ENCODE peak calls at places on chromosomes 12 and 14, in eight cellular contexts. One of them, this sample, is unnamed.

GRCh38 chr12:52890417-52890816 is 14.5 kb downstream of the KRT8 start:
- DNase-seq in nephron progenitor cell: no peak
- DNase-seq in ascending aorta: no peak
- DNase-seq in epithelial cell of proximal tubule: no peak
- DNase-seq in lung: no peak
- DNase-seq in keratinocyte: no peak
- DNase-seq in fibroblast of mammary gland: no peak
- DNase-seq in A549: peak
- DNase-seq in this sample: no peak

GRCh38 chr12:56955631-56956256 is 1.7 kb downstream of the RDH16 start:
- DNase-seq in nephron progenitor cell: no peak
- DNase-seq in ascending aorta: no peak
- DNase-seq in epithelial cell of proximal tubule: no peak
- DNase-seq in lung: no peak
- DNase-seq in keratinocyte: no peak
- DNase-seq in fibroblast of mammary gland: peak
- DNase-seq in A549: peak
- DNase-seq in this sample: no peak

GRCh38 chr14:54364555-54365415 is 32.0 kb upstream of the CDKN3 start:
- DNase-seq in nephron progenitor cell: no peak
- DNase-seq in ascending aorta: peak
- DNase-seq in epithelial cell of proximal tubule: peak
- DNase-seq in lung: no peak
- DNase-seq in keratinocyte: no peak
- DNase-seq in fibroblast of mammary gland: peak
- DNase-seq in A549: no peak
- DNase-seq in this sample: no peak

GRCh38 chr12:104738371-104738710 is 219.7 kb downstream of the SLC41A2 start:
- DNase-seq in nephron progenitor cell: no peak
- DNase-seq in ascending aorta: no peak
- DNase-seq in epithelial cell of proximal tubule: no peak
- DNase-seq in lung: no peak
- DNase-seq in keratinocyte: no peak
- DNase-seq in fibroblast of mammary gland: no peak
- DNase-seq in A549: no peak
- DNase-seq in this sample: no peak

GRCh38 chr12:41345071-41345470 is 157.0 kb downstream of the PDZRN4 start:
- DNase-seq in nephron progenitor cell: no peak
- DNase-seq in ascending aorta: no peak
- DNase-seq in epithelial cell of proximal tubule: no peak
- DNase-seq in lung: no peak
- DNase-seq in keratinocyte: no peak
- DNase-seq in fibroblast of mammary gland: no peak
- DNase-seq in A549: no peak
- DNase-seq in this sample: no peak

GRCh38 chr14:49828640-49829039 is 23.9 kb downstream of the NEMF start:
- DNase-seq in nephron progenitor cell: no peak
- DNase-seq in ascending aorta: no peak
- DNase-seq in epithelial cell of proximal tubule: no peak
- DNase-seq in lung: no peak
- DNase-seq in keratinocyte: no peak
- DNase-seq in fibroblast of mammary gland: no peak
- DNase-seq in A549: no peak
- DNase-seq in this sample: no peak

GRCh38 chr12:42524716-42525115 is 64.8 kb downstream of the PRICKLE1 start:
- DNase-seq in nephron progenitor cell: no peak
- DNase-seq in ascending aorta: no peak
- DNase-seq in epithelial cell of proximal tubule: no peak
- DNase-seq in lung: no peak
- DNase-seq in keratinocyte: no peak
- DNase-seq in fibroblast of mammary gland: peak
- DNase-seq in A549: no peak
- DNase-seq in this sample: no peak

GRCh38 chr12:21538259-21538658 is 12.2 kb downstream of the SPX start:
- DNase-seq in nephron progenitor cell: no peak
- DNase-seq in ascending aorta: no peak
- DNase-seq in epithelial cell of proximal tubule: no peak
- DNase-seq in lung: no peak
- DNase-seq in keratinocyte: no peak
- DNase-seq in fibroblast of mammary gland: peak
- DNase-seq in A549: no peak
- DNase-seq in this sample: no peak

GRCh38 chr12:89832336-89832735 is 123.7 kb upstream of the ATP2B1 start:
- DNase-seq in nephron progenitor cell: no peak
- DNase-seq in ascending aorta: no peak
- DNase-seq in epithelial cell of proximal tubule: no peak
- DNase-seq in lung: no peak
- DNase-seq in keratinocyte: no peak
- DNase-seq in fibroblast of mammary gland: no peak
- DNase-seq in A549: peak
- DNase-seq in this sample: no peak

GRCh38 chr14:25953532-25954144 is 644.2 kb downstream of the NOVA1 start:
- DNase-seq in nephron progenitor cell: no peak
- DNase-seq in ascending aorta: no peak
- DNase-seq in epithelial cell of proximal tubule: no peak
- DNase-seq in lung: no peak
- DNase-seq in keratinocyte: no peak
- DNase-seq in fibroblast of mammary gland: peak
- DNase-seq in A549: no peak
- DNase-seq in this sample: no peak

GRCh38 chr14:20332946-20333782 is at the start of gene CCNB1IP1:
- DNase-seq in nephron progenitor cell: peak
- DNase-seq in ascending aorta: peak
- DNase-seq in epithelial cell of proximal tubule: peak
- DNase-seq in lung: peak
- DNase-seq in keratinocyte: peak
- DNase-seq in fibroblast of mammary gland: peak
- DNase-seq in A549: peak
- DNase-seq in this sample: peak

GRCh38 chr14:20329355-20329754 is 3.7 kb downstream of the CCNB1IP1 start:
- DNase-seq in nephron progenitor cell: no peak
- DNase-seq in ascending aorta: no peak
- DNase-seq in epithelial cell of proximal tubule: no peak
- DNase-seq in lung: no peak
- DNase-seq in keratinocyte: no peak
- DNase-seq in fibroblast of mammary gland: no peak
- DNase-seq in A549: no peak
- DNase-seq in this sample: no peak

GRCh38 chr14:20332386-20332945 is 613 bp downstream of the CCNB1IP1 start:
- DNase-seq in nephron progenitor cell: no peak
- DNase-seq in ascending aorta: no peak
- DNase-seq in epithelial cell of proximal tubule: no peak
- DNase-seq in lung: no peak
- DNase-seq in keratinocyte: no peak
- DNase-seq in fibroblast of mammary gland: no peak
- DNase-seq in A549: no peak
- DNase-seq in this sample: no peak

GRCh38 chr14:20331048-20331613 is 1.9 kb downstream of the CCNB1IP1 start:
- DNase-seq in nephron progenitor cell: no peak
- DNase-seq in ascending aorta: no peak
- DNase-seq in epithelial cell of proximal tubule: no peak
- DNase-seq in lung: no peak
- DNase-seq in keratinocyte: no peak
- DNase-seq in fibroblast of mammary gland: no peak
- DNase-seq in A549: no peak
- DNase-seq in this sample: no peak

DNA sequence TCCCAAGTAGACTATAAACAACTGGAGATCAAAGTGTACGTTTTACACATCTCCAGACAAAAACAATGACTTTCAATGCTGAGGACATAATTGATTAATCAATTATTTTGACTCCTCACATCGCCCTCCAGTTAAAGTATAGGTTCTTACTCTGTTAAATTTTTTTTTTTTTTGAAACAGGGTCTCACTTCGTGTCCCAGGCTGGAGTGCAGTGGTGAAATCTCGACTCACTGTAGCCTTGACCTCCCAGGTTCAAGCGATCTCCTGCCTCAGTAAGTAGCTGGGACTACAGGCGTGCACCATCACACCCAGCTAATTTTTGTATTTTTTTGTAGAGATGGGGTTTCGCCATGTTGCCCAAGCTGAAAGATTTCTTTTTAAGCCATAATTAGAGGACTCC is 938 bp upstream of the CCNB1IP1 start:
- DNase-seq in nephron progenitor cell: no peak
- DNase-seq in ascending aorta: no peak
- DNase-seq in epithelial cell of proximal tubule: no peak
- DNase-seq in lung: no peak
- DNase-seq in keratinocyte: no peak
- DNase-seq in fibroblast of mammary gland: no peak
- DNase-seq in A549: no peak
- DNase-seq in this sample: no peak
- TF ChIP-seq CTCF in nephron progenitor cell: no peak
- TF ChIP-seq CTCF in ascending aorta: no peak
- TF ChIP-seq CTCF in epithelial cell of proximal tubule: no peak
- TF ChIP-seq CTCF in lung: no peak
- TF ChIP-seq CTCF in keratinocyte: no peak
- TF ChIP-seq CTCF in fibroblast of mammary gland: no peak
- TF ChIP-seq CTCF in A549: no peak
- TF ChIP-seq CTCF in this sample: no peak

GRCh38 chr12:48851883-48852733 is at the start of gene DDX23:
- DNase-seq in nephron progenitor cell: peak
- DNase-seq in ascending aorta: peak
- DNase-seq in epithelial cell of proximal tubule: peak
- DNase-seq in lung: peak
- DNase-seq in keratinocyte: peak
- DNase-seq in fibroblast of mammary gland: peak
- DNase-seq in A549: peak
- DNase-seq in this sample: peak
- TF ChIP-seq CTCF in nephron progenitor cell: no peak
- TF ChIP-seq CTCF in ascending aorta: no peak
- TF ChIP-seq CTCF in epithelial cell of proximal tubule: no peak
- TF ChIP-seq CTCF in lung: no peak
- TF ChIP-seq CTCF in keratinocyte: no peak
- TF ChIP-seq CTCF in fibroblast of mammary gland: no peak
- TF ChIP-seq CTCF in A549: no peak
- TF ChIP-seq CTCF in this sample: no peak

GRCh38 chr12:113826805-113827204 is 139.3 kb downstream of the RBM19 start:
- DNase-seq in nephron progenitor cell: no peak
- DNase-seq in ascending aorta: no peak
- DNase-seq in epithelial cell of proximal tubule: no peak
- DNase-seq in lung: no peak
- DNase-seq in keratinocyte: no peak
- DNase-seq in fibroblast of mammary gland: no peak
- DNase-seq in A549: no peak
- DNase-seq in this sample: no peak
- TF ChIP-seq CTCF in nephron progenitor cell: no peak
- TF ChIP-seq CTCF in ascending aorta: no peak
- TF ChIP-seq CTCF in epithelial cell of proximal tubule: peak
- TF ChIP-seq CTCF in lung: no peak
- TF ChIP-seq CTCF in keratinocyte: no peak
- TF ChIP-seq CTCF in fibroblast of mammary gland: no peak
- TF ChIP-seq CTCF in A549: no peak
- TF ChIP-seq CTCF in this sample: peak

DNA sequence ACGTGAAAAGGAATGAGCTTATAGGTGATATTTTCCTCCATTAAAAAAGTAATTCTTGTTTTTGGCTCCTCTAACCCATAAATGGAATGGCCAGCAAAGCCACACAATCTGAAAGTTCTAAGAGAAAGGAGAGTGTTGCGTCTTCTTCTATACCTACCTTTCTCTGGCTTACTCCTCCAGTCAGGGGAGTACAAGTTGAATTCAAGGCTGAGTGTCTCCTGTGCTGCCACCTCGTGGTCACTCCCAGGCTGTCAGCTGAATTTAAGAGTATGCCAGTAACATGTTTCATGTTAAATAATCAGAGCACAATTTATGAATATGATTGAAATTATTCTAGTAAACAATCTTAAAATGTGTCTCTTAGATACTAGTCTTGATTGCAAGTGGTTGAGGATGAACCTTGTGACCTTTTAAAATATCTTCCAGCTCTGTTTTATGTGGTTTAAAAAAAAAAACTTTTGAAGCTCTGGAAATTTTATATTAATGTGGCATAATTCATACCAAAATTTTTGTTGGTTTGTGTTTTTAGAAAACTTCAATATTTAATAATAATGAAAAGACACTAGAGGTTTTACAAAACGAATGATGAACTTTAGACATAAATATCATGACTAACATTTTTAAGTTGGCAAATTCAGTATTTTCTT is 31.7 kb downstream of the PTHLH start:
- DNase-seq in nephron progenitor cell: peak
- DNase-seq in ascending aorta: peak
- DNase-seq in epithelial cell of proximal tubule: peak
- DNase-seq in lung: peak
- DNase-seq in keratinocyte: no peak
- DNase-seq in fibroblast of mammary gland: peak
- DNase-seq in A549: peak
- DNase-seq in this sample: peak
- TF ChIP-seq CTCF in nephron progenitor cell: peak
- TF ChIP-seq CTCF in ascending aorta: peak
- TF ChIP-seq CTCF in epithelial cell of proximal tubule: peak
- TF ChIP-seq CTCF in lung: peak
- TF ChIP-seq CTCF in keratinocyte: peak
- TF ChIP-seq CTCF in fibroblast of mammary gland: peak
- TF ChIP-seq CTCF in A549: peak
- TF ChIP-seq CTCF in this sample: peak

DNA sequence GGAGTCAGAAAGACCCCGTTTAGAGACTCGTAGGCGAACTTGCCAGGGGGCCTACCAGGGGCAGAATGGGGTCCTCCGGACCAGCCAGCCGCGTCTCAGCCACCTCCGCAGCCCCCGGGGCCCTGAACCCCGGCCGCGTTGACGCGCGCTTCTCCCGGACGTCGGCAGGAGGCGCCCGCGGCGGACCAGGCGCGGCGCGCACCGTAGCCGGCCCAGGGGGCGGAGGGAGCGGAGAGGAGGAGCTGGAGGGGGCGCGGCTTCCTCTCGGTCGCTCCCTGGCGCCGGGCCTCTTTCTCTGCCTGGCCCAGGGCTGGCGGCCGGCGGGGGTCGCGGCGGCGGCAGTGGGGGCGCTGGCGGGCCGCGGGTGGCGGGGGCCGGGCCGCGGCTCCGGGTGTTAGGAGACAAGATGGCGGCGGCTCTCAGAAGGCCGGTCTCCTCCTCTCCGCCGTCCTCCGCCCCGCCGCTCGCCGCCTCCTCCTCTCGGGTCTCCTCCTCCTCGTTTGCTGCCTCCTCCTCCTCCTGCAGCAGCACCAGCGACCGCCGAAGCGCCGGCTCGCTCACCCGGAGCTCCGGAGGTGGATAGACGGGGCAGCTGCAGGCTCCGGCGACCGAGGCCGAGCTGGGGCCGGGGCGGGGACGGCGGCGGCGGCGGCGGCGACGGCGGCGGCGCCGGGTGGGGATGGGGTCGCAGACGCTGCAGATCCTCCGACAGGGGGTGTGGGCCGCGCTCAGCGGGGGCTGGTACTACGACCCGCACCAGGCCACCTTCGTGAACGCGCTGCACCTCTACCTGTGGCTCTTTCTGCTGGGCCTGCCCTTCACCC is at the start of gene PCNX1:
- DNase-seq in nephron progenitor cell: peak
- DNase-seq in ascending aorta: peak
- DNase-seq in epithelial cell of proximal tubule: no peak
- DNase-seq in lung: peak
- DNase-seq in keratinocyte: no peak
- DNase-seq in fibroblast of mammary gland: peak
- DNase-seq in A549: peak
- DNase-seq in this sample: peak
- TF ChIP-seq CTCF in nephron progenitor cell: peak
- TF ChIP-seq CTCF in ascending aorta: peak
- TF ChIP-seq CTCF in epithelial cell of proximal tubule: peak
- TF ChIP-seq CTCF in lung: peak
- TF ChIP-seq CTCF in keratinocyte: peak
- TF ChIP-seq CTCF in fibroblast of mammary gland: no peak
- TF ChIP-seq CTCF in A549: peak
- TF ChIP-seq CTCF in this sample: peak

GRCh38 chr12:25583545-25583944 is 30.5 kb upstream of the LMNTD1 start:
- DNase-seq in nephron progenitor cell: no peak
- DNase-seq in ascending aorta: no peak
- DNase-seq in epithelial cell of proximal tubule: no peak
- DNase-seq in lung: no peak
- DNase-seq in keratinocyte: no peak
- DNase-seq in fibroblast of mammary gland: peak
- DNase-seq in A549: peak
- DNase-seq in this sample: no peak
- TF ChIP-seq CTCF in nephron progenitor cell: no peak
- TF ChIP-seq CTCF in ascending aorta: no peak
- TF ChIP-seq CTCF in epithelial cell of proximal tubule: peak
- TF ChIP-seq CTCF in lung: no peak
- TF ChIP-seq CTCF in keratinocyte: peak
- TF ChIP-seq CTCF in fibroblast of mammary gland: peak
- TF ChIP-seq CTCF in A549: no peak
- TF ChIP-seq CTCF in this sample: no peak